ENCODE peak calls at places on chromosomes 11 and 22, in five cellular contexts. One of them, this sample, is unnamed.

GRCh38 chr11:33735426-33736147 is 636 bp downstream of the CD59 start:
- DNase-seq in fibroblast of lung: no peak
- DNase-seq in IMR-90: no peak
- DNase-seq in fibroblast of pulmonary artery: no peak
- DNase-seq in HFF-Myc: no peak
- DNase-seq in this sample: no peak

GRCh38 chr22:37545703-37546435 is 14.4 kb upstream of the CDC42EP1 start:
- DNase-seq in fibroblast of pulmonary artery: peak
- DNase-seq in HFF-Myc: peak
- DNase-seq in fibroblast of lung: peak
- DNase-seq in IMR-90: peak
- DNase-seq in this sample: peak

GRCh38 chr11:15826008-15826650 is 530.2 kb downstream of the SOX6 start:
- DNase-seq in fibroblast of pulmonary artery: no peak
- DNase-seq in IMR-90: peak
- DNase-seq in HFF-Myc: no peak
- DNase-seq in fibroblast of lung: no peak
- DNase-seq in this sample: no peak

GRCh38 chr11:127925430-127925829 is 661.9 kb downstream of the ETS1 start:
- DNase-seq in fibroblast of lung: peak
- DNase-seq in fibroblast of pulmonary artery: peak
- DNase-seq in IMR-90: peak
- DNase-seq in HFF-Myc: no peak
- DNase-seq in this sample: no peak

GRCh38 chr11:18578975-18579598 is 9.4 kb downstream of the UEVLD start:
- DNase-seq in fibroblast of pulmonary artery: no peak
- DNase-seq in fibroblast of lung: no peak
- DNase-seq in IMR-90: no peak
- DNase-seq in HFF-Myc: no peak
- DNase-seq in this sample: no peak

GRCh38 chr11:116861539-116861938 is 24.1 kb upstream of the APOA1 start:
- DNase-seq in fibroblast of pulmonary artery: peak
- DNase-seq in HFF-Myc: no peak
- DNase-seq in fibroblast of lung: no peak
- DNase-seq in IMR-90: peak
- DNase-seq in this sample: no peak

GRCh38 chr11:75277991-75278790 is 37.6 kb downstream of the TPBGL start:
- DNase-seq in fibroblast of lung: no peak
- DNase-seq in IMR-90: no peak
- DNase-seq in fibroblast of pulmonary artery: no peak
- DNase-seq in HFF-Myc: no peak
- DNase-seq in this sample: no peak

GRCh38 chr22:23113847-23114720 is 27.7 kb downstream of the RSPH14 start:
- DNase-seq in HFF-Myc: no peak
- DNase-seq in IMR-90: no peak
- DNase-seq in fibroblast of lung: no peak
- DNase-seq in fibroblast of pulmonary artery: no peak
- DNase-seq in this sample: no peak

GRCh38 chr11:1060885-1061616 is 13.6 kb upstream of the MUC2 start:
- DNase-seq in fibroblast of pulmonary artery: peak
- DNase-seq in fibroblast of lung: peak
- DNase-seq in HFF-Myc: peak
- DNase-seq in IMR-90: peak
- DNase-seq in this sample: no peak

GRCh38 chr11:100785148-100785983 is 98.3 kb downstream of the ARHGAP42 start:
- DNase-seq in fibroblast of pulmonary artery: peak
- DNase-seq in fibroblast of lung: no peak
- DNase-seq in IMR-90: no peak
- DNase-seq in HFF-Myc: no peak
- DNase-seq in this sample: no peak

GRCh38 chr11:20364412-20364792 is 888 bp downstream of the HTATIP2 start:
- DNase-seq in fibroblast of pulmonary artery: no peak
- DNase-seq in HFF-Myc: no peak
- DNase-seq in IMR-90: no peak
- DNase-seq in fibroblast of lung: no peak
- DNase-seq in this sample: no peak

GRCh38 chr11:33721291-33721840 is 14.9 kb downstream of the CD59 start:
- DNase-seq in fibroblast of pulmonary artery: peak
- DNase-seq in fibroblast of lung: peak
- DNase-seq in IMR-90: peak
- DNase-seq in HFF-Myc: no peak
- DNase-seq in this sample: no peak

GRCh38 chr11:35407041-35407440 is 12.3 kb downstream of the SLC1A2 start:
- DNase-seq in IMR-90: no peak
- DNase-seq in HFF-Myc: no peak
- DNase-seq in fibroblast of pulmonary artery: no peak
- DNase-seq in fibroblast of lung: no peak
- DNase-seq in this sample: no peak

GRCh38 chr22:38788846-38789245 is 5.1 kb downstream of the DNAL4 start:
- DNase-seq in IMR-90: no peak
- DNase-seq in HFF-Myc: no peak
- DNase-seq in fibroblast of lung: no peak
- DNase-seq in fibroblast of pulmonary artery: no peak
- DNase-seq in this sample: no peak

GRCh38 chr11:8658210-8658968 is 24.1 kb downstream of the TRIM66 start:
- DNase-seq in IMR-90: peak
- DNase-seq in fibroblast of lung: peak
- DNase-seq in HFF-Myc: no peak
- DNase-seq in fibroblast of pulmonary artery: no peak
- DNase-seq in this sample: no peak

GRCh38 chr11:64723117-64723906 is at the start of gene NRXN2:
- DNase-seq in fibroblast of lung: peak
- DNase-seq in HFF-Myc: peak
- DNase-seq in IMR-90: peak
- DNase-seq in fibroblast of pulmonary artery: peak
- DNase-seq in this sample: peak

GRCh38 chr22:33513388-33514336 is 406.6 kb downstream of the LARGE1 start:
- DNase-seq in fibroblast of lung: peak
- DNase-seq in IMR-90: peak
- DNase-seq in HFF-Myc: no peak
- DNase-seq in fibroblast of pulmonary artery: peak
- DNase-seq in this sample: no peak

GRCh38 chr22:34414467-34415440 is 494.5 kb upstream of the LARGE1 start:
- DNase-seq in IMR-90: no peak
- DNase-seq in fibroblast of lung: no peak
- DNase-seq in HFF-Myc: peak
- DNase-seq in fibroblast of pulmonary artery: peak
- DNase-seq in this sample: no peak

GRCh38 chr22:44047891-44048301 is 23.8 kb downstream of the PARVB start:
- DNase-seq in IMR-90: no peak
- DNase-seq in fibroblast of lung: no peak
- DNase-seq in HFF-Myc: no peak
- DNase-seq in fibroblast of pulmonary artery: no peak
- DNase-seq in this sample: no peak

GRCh38 chr11:8756201-8756600 is 73.6 kb downstream of the RPL27A start:
- DNase-seq in fibroblast of lung: peak
- DNase-seq in fibroblast of pulmonary artery: no peak
- DNase-seq in IMR-90: peak
- DNase-seq in HFF-Myc: no peak
- DNase-seq in this sample: no peak

GRCh38 chr22:35638408-35638807 is 9.8 kb upstream of the APOL6 start:
- DNase-seq in HFF-Myc: peak
- DNase-seq in fibroblast of pulmonary artery: peak
- DNase-seq in fibroblast of lung: peak
- DNase-seq in IMR-90: peak
- DNase-seq in this sample: no peak

GRCh38 chr11:111176603-111177002 is 68.9 kb upstream of the POU2AF2 start:
- DNase-seq in fibroblast of pulmonary artery: no peak
- DNase-seq in HFF-Myc: no peak
- DNase-seq in IMR-90: no peak
- DNase-seq in fibroblast of lung: no peak
- DNase-seq in this sample: no peak

GRCh38 chr11:79087238-79087956 is 353.4 kb downstream of the TENM4 start:
- DNase-seq in IMR-90: peak
- DNase-seq in fibroblast of pulmonary artery: peak
- DNase-seq in fibroblast of lung: peak
- DNase-seq in HFF-Myc: peak
- DNase-seq in this sample: peak

GRCh38 chr22:19857382-19857781 is 2.7 kb upstream of the GNB1L start:
- DNase-seq in fibroblast of pulmonary artery: no peak
- DNase-seq in fibroblast of lung: no peak
- DNase-seq in HFF-Myc: no peak
- DNase-seq in IMR-90: no peak
- DNase-seq in this sample: no peak

GRCh38 chr11:97739892-97740782 is 1280.6 kb upstream of the CNTN5 start:
- DNase-seq in fibroblast of pulmonary artery: peak
- DNase-seq in IMR-90: peak
- DNase-seq in HFF-Myc: no peak
- DNase-seq in fibroblast of lung: peak
- DNase-seq in this sample: peak

GRCh38 chr11:44006882-44007495 is 40.8 kb upstream of the ACCSL start:
- DNase-seq in HFF-Myc: no peak
- DNase-seq in IMR-90: no peak
- DNase-seq in fibroblast of pulmonary artery: no peak
- DNase-seq in fibroblast of lung: no peak
- DNase-seq in this sample: no peak

GRCh38 chr11:130858215-130858614 is 58.1 kb downstream of the SNX19 start:
- DNase-seq in IMR-90: no peak
- DNase-seq in HFF-Myc: no peak
- DNase-seq in fibroblast of lung: no peak
- DNase-seq in fibroblast of pulmonary artery: no peak
- DNase-seq in this sample: no peak

GRCh38 chr11:44120169-44120568 is 24.7 kb downstream of the EXT2 start:
- DNase-seq in fibroblast of pulmonary artery: no peak
- DNase-seq in fibroblast of lung: peak
- DNase-seq in IMR-90: no peak
- DNase-seq in HFF-Myc: no peak
- DNase-seq in this sample: no peak

GRCh38 chr22:49866134-49866533 is 12.5 kb downstream of the ZBED4 start:
- DNase-seq in HFF-Myc: no peak
- DNase-seq in IMR-90: no peak
- DNase-seq in fibroblast of pulmonary artery: no peak
- DNase-seq in fibroblast of lung: no peak
- DNase-seq in this sample: no peak
- H3K4me3 ChIP-seq in HFF-Myc: no peak
- H3K4me3 ChIP-seq in IMR-90: no peak
- H3K4me3 ChIP-seq in fibroblast of pulmonary artery: no peak
- H3K4me3 ChIP-seq in fibroblast of lung: no peak
- H3K4me3 ChIP-seq in this sample: no peak

GRCh38 chr11:2215230-2215560 is 43.6 kb upstream of the TH start:
- DNase-seq in fibroblast of lung: no peak
- DNase-seq in IMR-90: no peak
- DNase-seq in fibroblast of pulmonary artery: no peak
- DNase-seq in HFF-Myc: no peak
- DNase-seq in this sample: no peak
- TF ChIP-seq CTCF in fibroblast of lung: no peak
- TF ChIP-seq CTCF in IMR-90: no peak
- TF ChIP-seq CTCF in fibroblast of pulmonary artery: no peak
- TF ChIP-seq CTCF in HFF-Myc: no peak
- TF ChIP-seq CTCF in this sample: no peak

DNA sequence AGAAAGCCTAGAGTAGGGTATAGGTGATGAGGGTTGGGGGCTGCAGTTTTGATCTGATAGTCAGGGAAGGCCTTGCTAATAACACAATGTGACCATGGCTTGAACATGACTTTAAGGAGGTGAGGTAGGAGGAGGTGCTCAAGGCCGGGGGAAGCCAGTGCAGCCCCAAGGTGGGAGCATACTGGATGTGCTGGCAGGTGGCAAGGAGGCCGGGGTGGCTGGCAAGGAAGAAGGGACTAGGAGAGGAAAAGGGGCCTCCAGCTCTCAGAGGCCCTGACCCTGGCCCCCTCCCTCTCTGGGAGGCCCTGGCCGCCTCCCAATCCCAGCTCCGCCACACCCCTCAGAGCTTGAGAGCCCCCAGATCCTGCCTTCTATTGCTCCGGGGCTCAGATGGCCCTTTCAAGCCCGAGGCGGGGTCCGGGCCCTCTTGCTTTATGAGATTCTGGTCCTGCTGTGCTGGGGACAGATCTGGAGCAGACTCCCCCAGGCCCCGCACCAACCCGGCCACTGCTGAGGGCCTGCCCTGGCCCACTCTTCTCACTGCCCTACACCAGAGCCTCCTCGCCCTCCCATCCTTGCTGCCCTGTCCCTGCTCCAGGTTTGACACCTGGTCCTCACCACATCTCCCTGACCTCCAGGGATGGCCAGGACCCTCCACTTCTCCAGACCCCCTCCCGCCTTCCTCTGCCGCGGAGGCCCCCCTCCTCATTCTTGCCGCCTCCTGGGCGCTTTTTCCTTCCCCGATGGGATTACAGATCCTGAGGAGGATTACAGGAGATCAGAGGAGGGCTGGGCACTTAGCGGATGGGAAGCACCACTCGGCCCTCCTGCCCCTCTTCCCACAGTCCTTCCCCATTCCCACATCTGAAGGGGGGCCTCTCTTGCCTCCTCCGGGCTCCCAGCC is 1.8 kb downstream of the PITPNM1 start:
- DNase-seq in HFF-Myc: no peak
- DNase-seq in fibroblast of lung: no peak
- DNase-seq in fibroblast of pulmonary artery: no peak
- DNase-seq in IMR-90: no peak
- DNase-seq in this sample: no peak
- H3K4me3 ChIP-seq in HFF-Myc: peak
- H3K4me3 ChIP-seq in fibroblast of lung: peak
- H3K4me3 ChIP-seq in fibroblast of pulmonary artery: peak
- H3K4me3 ChIP-seq in IMR-90: peak
- H3K4me3 ChIP-seq in this sample: peak

GRCh38 chr11:106415510-106415909 is 338.0 kb downstream of the AASDHPPT start:
- DNase-seq in IMR-90: no peak
- DNase-seq in fibroblast of lung: no peak
- DNase-seq in fibroblast of pulmonary artery: no peak
- DNase-seq in HFF-Myc: no peak
- DNase-seq in this sample: no peak
- TF ChIP-seq CTCF in IMR-90: no peak
- TF ChIP-seq CTCF in fibroblast of lung: no peak
- TF ChIP-seq CTCF in fibroblast of pulmonary artery: no peak
- TF ChIP-seq CTCF in HFF-Myc: no peak
- TF ChIP-seq CTCF in this sample: no peak

This sample was measured in astrocyte of the cerebellum.